ENCODE peak calls at places on chromosomes 16 and 17, in five cellular contexts. Q is AG04450, W is non-pigmented ciliary epithelial cell, U is HS-5, T is T-helper 2 cell. V is an unnamed sample.

GRCh38 chr16:78249056-78249455 is 149.6 kb downstream of the WWOX start:
- DNase-seq in Q (no peak), W (no peak), U (no peak), T (no peak), V (no peak)

GRCh38 chr16:70437582-70438324 is 1.1 kb downstream of the ST3GAL2 start:
- DNase-seq in Q (no peak), W (no peak), U (peak; percentile 20), T (no peak), V (no peak)

GRCh38 chr17:2351269-2351668 is 14.0 kb downstream of the SGSM2 start:
- DNase-seq in Q (no peak), W (no peak), U (no peak), T (no peak), V (no peak)

GRCh38 chr17:2724783-2725164 is 13.2 kb upstream of the CLUH start:
- DNase-seq in Q (no peak), W (no peak), U (no peak), T (no peak), V (no peak)

GRCh38 chr16:14502932-14503741 is 126.9 kb downstream of the PARN start:
- DNase-seq in Q (peak; percentile 27), W (peak; percentile 59), U (no peak), T (no peak), V (no peak)

GRCh38 chr16:12798846-12799245 is 4.8 kb downstream of the CPPED1 start:
- DNase-seq in Q (no peak), W (no peak), U (no peak), T (no peak), V (no peak)

GRCh38 chr17:8720596-8720995 is 24.0 kb downstream of the CCDC42 start:
- DNase-seq in Q (no peak), W (no peak), U (no peak), T (no peak), V (no peak)

GRCh38 chr17:59428896-59429460 is 97.5 kb downstream of the YPEL2 start:
- DNase-seq in Q (no peak), W (no peak), U (no peak), T (no peak), V (no peak)

GRCh38 chr17:78725448-78726021 is 56.5 kb downstream of the CYTH1 start:
- DNase-seq in Q (no peak), W (no peak), U (no peak), T (no peak), V (no peak)

GRCh38 chr17:64209356-64209941 is 53.6 kb downstream of the TEX2 start:
- DNase-seq in Q (no peak), W (no peak), U (no peak), T (no peak), V (no peak)

GRCh38 chr16:87671221-87671620 is 68.9 kb downstream of the JPH3 start:
- DNase-seq in Q (no peak), W (no peak), U (no peak), T (no peak), V (no peak)

GRCh38 chr16:57194512-57194911 is 8.4 kb downstream of the RSPRY1 start:
- DNase-seq in Q (peak; percentile 71), W (peak; percentile 87), U (peak; percentile 89), T (no peak), V (no peak)

GRCh38 chr16:85312642-85313540 is 200.6 kb upstream of the CIBAR2 start:
- DNase-seq in Q (no peak), W (no peak), U (no peak), T (no peak), V (no peak)

GRCh38 chr17:7352910-7353635 is 1.1 kb downstream of the KCTD11 start:
- DNase-seq in Q (no peak), W (no peak), U (no peak), T (no peak), V (no peak)

GRCh38 chr16:57726433-57726947 is 9.1 kb upstream of the KATNB1 start:
- DNase-seq in Q (no peak), W (no peak), U (no peak), T (no peak), V (no peak)

GRCh38 chr16:54645328-54645727 is 285.3 kb upstream of the IRX5 start:
- DNase-seq in Q (no peak), W (no peak), U (no peak), T (no peak), V (no peak)

GRCh38 chr17:34703533-34703932 is 124.2 kb downstream of the TMEM132E start:
- DNase-seq in Q (peak; percentile 6), W (no peak), U (no peak), T (no peak), V (no peak)

GRCh38 chr17:7932483-7932891 is 481 bp downstream of the CNTROB start:
- DNase-seq in Q (no peak), W (no peak), U (no peak), T (no peak), V (no peak)

GRCh38 chr17:81923302-81924260 is 4.0 kb downstream of the MAFG start:
- DNase-seq in Q (peak; percentile 46), W (no peak), U (no peak), T (no peak), V (no peak)

GRCh38 chr16:78105517-78105916 is 6.1 kb downstream of the WWOX start:
- DNase-seq in Q (no peak), W (no peak), U (no peak), T (no peak), V (no peak)

GRCh38 chr16:88536971-88537751 is 33.0 kb upstream of the ZC3H18 start:
- DNase-seq in Q (no peak), W (no peak), U (no peak), T (no peak), V (no peak)

GRCh38 chr17:76833034-76833689 is 35.0 kb upstream of the MGAT5B start:
- DNase-seq in Q (no peak), W (no peak), U (no peak), T (no peak), V (no peak)

GRCh38 chr17:48213797-48214196 is 106.2 kb downstream of the SNX11 start:
- DNase-seq in Q (no peak), W (no peak), U (no peak), T (no peak), V (no peak)

GRCh38 chr16:87344931-87345631 is 27.9 kb upstream of the C16orf95 start:
- DNase-seq in Q (no peak), W (no peak), U (no peak), T (no peak), V (peak; percentile 42)

GRCh38 chr17:19978803-19979202 is 1.2 kb upstream of the AKAP10 start:
- DNase-seq in Q (no peak), W (no peak), U (no peak), T (no peak), V (no peak)

GRCh38 chr17:82064433-82065192 is 991 bp downstream of the DUS1L start:
- DNase-seq in Q (no peak), W (no peak), U (no peak), T (no peak), V (peak; percentile 21)

GRCh38 chr17:33967608-33968349 is 287.3 kb upstream of the CCL2 start:
- DNase-seq in Q (no peak), W (no peak), U (no peak), T (no peak), V (no peak)